ENCODE peak calls at places on chromosomes 4 and X, in five cellular contexts. One of them, this sample, is unnamed.
A peak's percentile ranks its signal among the peaks of the same experiment; 100 is the strongest.

GRCh38 chr4:21769404-21770147 is 179.0 kb downstream of the KCNIP4 start:
- DNase-seq in cardiac muscle cell: no peak
- DNase-seq in CD8-positive, alpha-beta T cell: no peak
- DNase-seq in mammary epithelial cell: peak; percentile 80
- DNase-seq in transverse colon: no peak
- DNase-seq in this sample: peak; percentile 54

GRCh38 chr4:48779095-48779997 is 733 bp downstream of the FRYL start:
- DNase-seq in mammary epithelial cell: peak; percentile 52
- DNase-seq in CD8-positive, alpha-beta T cell: peak; percentile 77
- DNase-seq in cardiac muscle cell: peak; percentile 70
- DNase-seq in transverse colon: peak; percentile 68
- DNase-seq in this sample: no peak

GRCh38 chr4:168221298-168221697 is 97.3 kb downstream of the DDX60 start:
- DNase-seq in mammary epithelial cell: peak; percentile 64
- DNase-seq in CD8-positive, alpha-beta T cell: no peak
- DNase-seq in transverse colon: no peak
- DNase-seq in cardiac muscle cell: no peak
- DNase-seq in this sample: no peak

GRCh38 chr4:82748176-82748575 is 50.4 kb downstream of the SCD5 start:
- DNase-seq in cardiac muscle cell: no peak
- DNase-seq in mammary epithelial cell: peak; percentile 55
- DNase-seq in transverse colon: no peak
- DNase-seq in CD8-positive, alpha-beta T cell: no peak
- DNase-seq in this sample: no peak

GRCh38 chr4:4397441-4397819 is 10.5 kb downstream of the NSG1 start:
- DNase-seq in cardiac muscle cell: no peak
- DNase-seq in transverse colon: no peak
- DNase-seq in mammary epithelial cell: no peak
- DNase-seq in CD8-positive, alpha-beta T cell: no peak
- DNase-seq in this sample: no peak

GRCh38 chr4:109574931-109575804 is 15.1 kb downstream of the MCUB start:
- DNase-seq in mammary epithelial cell: no peak
- DNase-seq in transverse colon: no peak
- DNase-seq in CD8-positive, alpha-beta T cell: no peak
- DNase-seq in cardiac muscle cell: no peak
- DNase-seq in this sample: no peak

GRCh38 chrX:47664737-47665136 is 5.8 kb upstream of the UXT start:
- DNase-seq in transverse colon: no peak
- DNase-seq in CD8-positive, alpha-beta T cell: no peak
- DNase-seq in cardiac muscle cell: no peak
- DNase-seq in mammary epithelial cell: no peak
- DNase-seq in this sample: no peak

GRCh38 chrX:67347145-67347544 is 196.7 kb upstream of the AR start:
- DNase-seq in cardiac muscle cell: no peak
- DNase-seq in CD8-positive, alpha-beta T cell: no peak
- DNase-seq in transverse colon: no peak
- DNase-seq in mammary epithelial cell: no peak
- DNase-seq in this sample: no peak

GRCh38 chrX:129631850-129632249 is 22.9 kb downstream of the APLN start:
- DNase-seq in cardiac muscle cell: no peak
- DNase-seq in mammary epithelial cell: no peak
- DNase-seq in CD8-positive, alpha-beta T cell: no peak
- DNase-seq in transverse colon: no peak
- DNase-seq in this sample: no peak

GRCh38 chr4:147019061-147019460 is 73.4 kb upstream of the TTC29 start:
- DNase-seq in cardiac muscle cell: peak; percentile 61
- DNase-seq in mammary epithelial cell: peak; percentile 42
- DNase-seq in transverse colon: peak; percentile 59
- DNase-seq in CD8-positive, alpha-beta T cell: peak; percentile 39
- DNase-seq in this sample: peak; percentile 32

GRCh38 chr4:141711211-141711610 is 74.8 kb downstream of the IL15 start:
- DNase-seq in mammary epithelial cell: peak; percentile 8
- DNase-seq in cardiac muscle cell: peak; percentile 15
- DNase-seq in CD8-positive, alpha-beta T cell: no peak
- DNase-seq in transverse colon: no peak
- DNase-seq in this sample: no peak

GRCh38 chr4:173281420-173282333 is 52.5 kb downstream of the HMGB2 start:
- DNase-seq in CD8-positive, alpha-beta T cell: no peak
- DNase-seq in mammary epithelial cell: no peak
- DNase-seq in cardiac muscle cell: no peak
- DNase-seq in transverse colon: no peak
- DNase-seq in this sample: no peak

GRCh38 chr4:73883306-73883705 is 14.1 kb downstream of the CXCL1 start:
- DNase-seq in CD8-positive, alpha-beta T cell: no peak
- DNase-seq in cardiac muscle cell: no peak
- DNase-seq in mammary epithelial cell: peak; percentile 66
- DNase-seq in transverse colon: no peak
- DNase-seq in this sample: no peak

GRCh38 chrX:104315555-104315954 is 60.8 kb upstream of the ESX1 start:
- DNase-seq in transverse colon: no peak
- DNase-seq in CD8-positive, alpha-beta T cell: no peak
- DNase-seq in cardiac muscle cell: no peak
- DNase-seq in mammary epithelial cell: peak; percentile 59
- DNase-seq in this sample: no peak

GRCh38 chr4:128512767-128513322 is 225.2 kb upstream of the PGRMC2 start:
- DNase-seq in CD8-positive, alpha-beta T cell: no peak
- DNase-seq in transverse colon: no peak
- DNase-seq in mammary epithelial cell: no peak
- DNase-seq in cardiac muscle cell: no peak
- DNase-seq in this sample: no peak

GRCh38 chr4:26161030-26161824 is 159.6 kb upstream of the RBPJ start:
- DNase-seq in cardiac muscle cell: no peak
- DNase-seq in transverse colon: no peak
- DNase-seq in CD8-positive, alpha-beta T cell: no peak
- DNase-seq in mammary epithelial cell: no peak
- DNase-seq in this sample: no peak

GRCh38 chr4:147901388-147901787 is 169.5 kb downstream of the ARHGAP10 start:
- DNase-seq in transverse colon: no peak
- DNase-seq in mammary epithelial cell: no peak
- DNase-seq in cardiac muscle cell: no peak
- DNase-seq in CD8-positive, alpha-beta T cell: no peak
- DNase-seq in this sample: no peak

GRCh38 chr4:73485085-73485484 is 3.5 kb downstream of the AFM start:
- DNase-seq in mammary epithelial cell: no peak
- DNase-seq in cardiac muscle cell: no peak
- DNase-seq in transverse colon: no peak
- DNase-seq in CD8-positive, alpha-beta T cell: no peak
- DNase-seq in this sample: no peak

GRCh38 chrX:134025986-134026731 is 40.8 kb upstream of the GPC3 start:
- DNase-seq in CD8-positive, alpha-beta T cell: no peak
- DNase-seq in cardiac muscle cell: peak; percentile 22
- DNase-seq in transverse colon: no peak
- DNase-seq in mammary epithelial cell: no peak
- DNase-seq in this sample: no peak

GRCh38 chrX:44308869-44309268 is 34.6 kb downstream of the EFHC2 start:
- DNase-seq in CD8-positive, alpha-beta T cell: no peak
- DNase-seq in transverse colon: no peak
- DNase-seq in cardiac muscle cell: no peak
- DNase-seq in mammary epithelial cell: no peak
- DNase-seq in this sample: no peak

GRCh38 chr4:150589174-150589573 is 7.2 kb downstream of the MAB21L2 start:
- DNase-seq in transverse colon: no peak
- DNase-seq in CD8-positive, alpha-beta T cell: no peak
- DNase-seq in cardiac muscle cell: no peak
- DNase-seq in mammary epithelial cell: no peak
- DNase-seq in this sample: no peak

GRCh38 chrX:73214366-73215094 is at the start of gene NAP1L2:
- DNase-seq in transverse colon: peak; percentile 26
- DNase-seq in CD8-positive, alpha-beta T cell: peak; percentile 43
- DNase-seq in mammary epithelial cell: peak; percentile 62
- DNase-seq in cardiac muscle cell: peak; percentile 62
- DNase-seq in this sample: no peak

GRCh38 chrX:125205918-125206665 is 113.6 kb upstream of the TEX13C start:
- DNase-seq in mammary epithelial cell: no peak
- DNase-seq in CD8-positive, alpha-beta T cell: no peak
- DNase-seq in cardiac muscle cell: peak; percentile 54
- DNase-seq in transverse colon: no peak
- DNase-seq in this sample: no peak

GRCh38 chrX:17846045-17846444 is 15.1 kb downstream of the RAI2 start:
- DNase-seq in mammary epithelial cell: peak; percentile 26
- DNase-seq in transverse colon: no peak
- DNase-seq in CD8-positive, alpha-beta T cell: no peak
- DNase-seq in cardiac muscle cell: no peak
- DNase-seq in this sample: no peak

GRCh38 chr4:76197001-76197743 is 16.5 kb downstream of the SCARB2 start:
- DNase-seq in mammary epithelial cell: peak; percentile 60
- DNase-seq in transverse colon: no peak
- DNase-seq in CD8-positive, alpha-beta T cell: no peak
- DNase-seq in cardiac muscle cell: no peak
- DNase-seq in this sample: no peak

GRCh38 chr4:93199492-93199891 is 629.1 kb upstream of the ATOH1 start:
- DNase-seq in CD8-positive, alpha-beta T cell: no peak
- DNase-seq in cardiac muscle cell: peak; percentile 63
- DNase-seq in mammary epithelial cell: peak; percentile 28
- DNase-seq in transverse colon: no peak
- DNase-seq in this sample: no peak

GRCh38 chrX:44234541-44234940 is 108.9 kb downstream of the EFHC2 start:
- DNase-seq in cardiac muscle cell: no peak
- DNase-seq in mammary epithelial cell: peak; percentile 18
- DNase-seq in CD8-positive, alpha-beta T cell: no peak
- DNase-seq in transverse colon: no peak
- DNase-seq in this sample: no peak

GRCh38 chr4:25767877-25768475 is 94.8 kb downstream of the SEL1L3 start:
- DNase-seq in transverse colon: peak; percentile 37
- DNase-seq in CD8-positive, alpha-beta T cell: no peak
- DNase-seq in mammary epithelial cell: peak; percentile 43
- DNase-seq in cardiac muscle cell: peak; percentile 80
- DNase-seq in this sample: peak; percentile 13

GRCh38 chr4:24118031-24118430 is 228.2 kb upstream of the PPARGC1A start:
- DNase-seq in CD8-positive, alpha-beta T cell: no peak
- DNase-seq in cardiac muscle cell: no peak
- DNase-seq in mammary epithelial cell: no peak
- DNase-seq in transverse colon: no peak
- DNase-seq in this sample: no peak
- H3K4me1 ChIP-seq in CD8-positive, alpha-beta T cell: no peaks in the 10 kb centered on the region
- H3K4me1 ChIP-seq in cardiac muscle cell: peaks cover 22% of the 10 kb centered on the region
- H3K4me1 ChIP-seq in mammary epithelial cell: no peaks in the 10 kb centered on the region
- H3K4me1 ChIP-seq in transverse colon: no peaks in the 10 kb centered on the region
- H3K4me1 ChIP-seq in this sample: no peaks in the 10 kb centered on the region

GRCh38 chr4:2934813-2935761 is 28.1 kb downstream of the NOP14 start:
- DNase-seq in transverse colon: peak; percentile 98
- DNase-seq in mammary epithelial cell: peak; percentile 87
- DNase-seq in CD8-positive, alpha-beta T cell: peak; percentile 94
- DNase-seq in cardiac muscle cell: peak; percentile 95
- DNase-seq in this sample: peak; percentile 76

GRCh38 chr4:2936773-2937145 is 26.4 kb downstream of the NOP14 start:
- DNase-seq in transverse colon: no peak
- DNase-seq in CD8-positive, alpha-beta T cell: peak; percentile 58
- DNase-seq in mammary epithelial cell: peak; percentile 93
- DNase-seq in cardiac muscle cell: no peak
- DNase-seq in this sample: peak; percentile 74

GRCh38 chr4:2937146-2937857 is 25.9 kb downstream of the NOP14 start:
- DNase-seq in CD8-positive, alpha-beta T cell: peak; percentile 26
- DNase-seq in transverse colon: peak; percentile 4
- DNase-seq in cardiac muscle cell: no peak
- DNase-seq in mammary epithelial cell: peak; percentile 98
- DNase-seq in this sample: peak; percentile 94

GRCh38 chr4:2934077-2934812 is 29.0 kb downstream of the NOP14 start:
- DNase-seq in mammary epithelial cell: peak; percentile 48
- DNase-seq in transverse colon: peak; percentile 69
- DNase-seq in cardiac muscle cell: peak; percentile 43
- DNase-seq in CD8-positive, alpha-beta T cell: peak; percentile 55
- DNase-seq in this sample: no peak

GRCh38 chr4:2935762-2936743 is 27.2 kb downstream of the NOP14 start:
- DNase-seq in mammary epithelial cell: peak; percentile 94
- DNase-seq in cardiac muscle cell: no peak
- DNase-seq in CD8-positive, alpha-beta T cell: peak; percentile 78
- DNase-seq in transverse colon: no peak
- DNase-seq in this sample: peak; percentile 71
- TF ChIP-seq CTCF in mammary epithelial cell: no peak
- TF ChIP-seq CTCF in cardiac muscle cell: no peak
- TF ChIP-seq CTCF in CD8-positive, alpha-beta T cell: no peak
- TF ChIP-seq CTCF in transverse colon: no peak
- TF ChIP-seq CTCF in this sample: no peak

GRCh38 chr4:123419885-123420743 is 23.5 kb downstream of the SPRY1 start:
- DNase-seq in mammary epithelial cell: no peak
- DNase-seq in CD8-positive, alpha-beta T cell: no peak
- DNase-seq in transverse colon: no peak
- DNase-seq in cardiac muscle cell: no peak
- DNase-seq in this sample: no peak
- H3K4me1 ChIP-seq in mammary epithelial cell: peaks cover 26% of the 10 kb centered on the region
- H3K4me1 ChIP-seq in CD8-positive, alpha-beta T cell: peaks cover 5% of the 10 kb centered on the region
- H3K4me1 ChIP-seq in transverse colon: no peaks in the 10 kb centered on the region
- H3K4me1 ChIP-seq in cardiac muscle cell: peaks cover 17% of the 10 kb centered on the region
- H3K4me1 ChIP-seq in this sample: peaks cover 31% of the 10 kb centered on the region

GRCh38 chr4:87219648-87220093 is 747 bp downstream of the KLHL8 start:
- DNase-seq in mammary epithelial cell: no peak
- DNase-seq in cardiac muscle cell: peak; percentile 51
- DNase-seq in CD8-positive, alpha-beta T cell: peak; percentile 56
- DNase-seq in transverse colon: peak; percentile 56
- DNase-seq in this sample: no peak
- TF ChIP-seq CTCF in mammary epithelial cell: peak; percentile 41
- TF ChIP-seq CTCF in cardiac muscle cell: peak; percentile 20
- TF ChIP-seq CTCF in CD8-positive, alpha-beta T cell: no peak
- TF ChIP-seq CTCF in transverse colon: peak; percentile 34
- TF ChIP-seq CTCF in this sample: peak; percentile 31

This sample was measured in keratinocyte.